ENCODE peak calls at places on chromosomes 1 and 21, in four cellular contexts. Z is IMR-90, U is K562, O is GM12878. Q is an unnamed sample.

GRCh38 chr1:103106426-103107321 is 1.6 kb downstream of the COL11A1 start:
- DNase-seq in Z (peak; percentile 30), U (no peak), O (no peak), Q (peak; percentile 63)

GRCh38 chr1:211196880-211197279 is 62.3 kb upstream of the RCOR3 start:
- DNase-seq in Z (no peak), U (no peak), O (no peak), Q (no peak)

GRCh38 chr1:202193614-202194327 is at the start of gene LGR6:
- DNase-seq in Z (no peak), U (no peak), O (no peak), Q (no peak)

GRCh38 chr1:43699281-43699680 is 8.1 kb upstream of the ST3GAL3 start:
- DNase-seq in Z (no peak), U (no peak), O (no peak), Q (no peak)

GRCh38 chr1:205976708-205977107 is 26.5 kb downstream of the RAB7B start:
- DNase-seq in Z (peak; percentile 81), U (no peak), O (no peak), Q (no peak)

GRCh38 chr1:162391790-162392563 is 10.4 kb downstream of the C1orf226 start:
- DNase-seq in Z (peak; percentile 58), U (peak; percentile 63), O (no peak), Q (peak; percentile 43)

GRCh38 chr1:76198452-76198851 is 123.9 kb downstream of the ST6GALNAC3 start:
- DNase-seq in Z (no peak), U (no peak), O (no peak), Q (no peak)

GRCh38 chr21:45356653-45357435 is 48.1 kb upstream of the COL18A1 start:
- DNase-seq in Z (no peak), U (no peak), O (no peak), Q (peak; percentile 48)

GRCh38 chr1:3474421-3474820 is 20.0 kb downstream of the ARHGEF16 start:
- DNase-seq in Z (no peak), U (no peak), O (no peak), Q (no peak)

GRCh38 chr1:16986596-16987361 is 6.4 kb upstream of the MFAP2 start:
- DNase-seq in Z (no peak), U (peak; percentile 71), O (no peak), Q (no peak)

GRCh38 chr1:82177190-82177589 is 376.5 kb downstream of the ADGRL2 start:
- DNase-seq in Z (no peak), U (no peak), O (no peak), Q (peak; percentile 52)

GRCh38 chr1:5911871-5912271 is 80.4 kb downstream of the NPHP4 start:
- DNase-seq in Z (no peak), U (no peak), O (no peak), Q (no peak)

GRCh38 chr1:165441166-165441955 is 3.6 kb downstream of the RXRG start:
- DNase-seq in Z (no peak), U (no peak), O (no peak), Q (no peak)

GRCh38 chr21:41363370-41364270 is 1.8 kb downstream of the MX2 start:
- DNase-seq in Z (no peak), U (no peak), O (no peak), Q (no peak)

GRCh38 chr1:197178998-197179397 is 32.5 kb upstream of the ASPM start:
- DNase-seq in Z (peak; percentile 74), U (peak; percentile 23), O (no peak), Q (peak; percentile 48)

GRCh38 chr1:105964879-105965278 is 1091.6 kb upstream of the PRMT6 start:
- DNase-seq in Z (no peak), U (no peak), O (no peak), Q (no peak)

GRCh38 chr1:27306892-27307850 is 14.8 kb upstream of the TMEM222 start:
- DNase-seq in Z (no peak), U (peak; percentile 60), O (no peak), Q (no peak)

GRCh38 chr1:60670313-60670712 is 412.0 kb upstream of the NFIA start:
- DNase-seq in Z (no peak), U (no peak), O (no peak), Q (no peak)

GRCh38 chr1:31587720-31588423 is 11.6 kb downstream of the TINAGL1 start:
- DNase-seq in Z (no peak), U (peak; percentile 43), O (no peak), Q (peak; percentile 86)

GRCh38 chr1:179824265-179824664 is 53.3 kb downstream of the TOR1AIP2 start:
- DNase-seq in Z (no peak), U (no peak), O (no peak), Q (no peak)

GRCh38 chr1:210246447-210246846 is 13.9 kb downstream of the SERTAD4 start:
- DNase-seq in Z (peak; percentile 36), U (no peak), O (no peak), Q (peak; percentile 42)

GRCh38 chr1:183996036-183996376 is 41.5 kb downstream of the COLGALT2 start:
- DNase-seq in Z (no peak), U (peak; percentile 50), O (no peak), Q (no peak)
- TF ChIP-seq FOS in Z (no peak), U (no peak), O (no peak), Q (no peak)

DNA sequence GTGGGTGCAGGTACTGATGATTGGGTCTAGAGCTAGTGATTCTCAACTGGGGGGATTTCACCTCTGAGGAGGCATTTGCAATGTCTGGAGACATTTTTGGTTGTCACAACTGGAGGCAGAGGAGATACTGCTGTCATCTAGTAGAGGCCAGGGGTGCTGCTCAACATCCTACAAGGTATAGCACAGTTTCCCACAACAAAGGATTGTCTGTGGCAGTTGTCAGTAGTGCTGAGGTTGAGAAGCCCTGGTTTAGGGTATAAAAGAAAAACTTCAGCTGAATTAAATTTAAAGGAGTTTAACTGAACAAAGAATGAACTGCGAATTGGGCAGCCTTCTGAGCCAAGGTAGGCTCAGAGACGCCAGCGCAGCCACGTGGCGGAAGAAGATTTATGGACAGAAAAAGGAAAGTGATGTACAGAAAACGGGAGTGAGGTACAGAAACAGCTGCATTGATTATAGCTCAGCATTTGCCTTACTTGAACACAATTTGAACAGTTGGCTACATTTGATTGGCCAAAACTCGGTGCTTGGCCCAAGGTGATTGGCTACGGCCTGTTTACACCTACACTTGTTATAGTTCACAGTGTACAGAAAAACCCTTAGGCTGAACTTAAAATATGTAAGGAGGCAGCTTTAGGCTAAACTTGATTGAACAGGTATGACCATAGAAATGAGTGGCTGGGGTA is 40.4 kb downstream of the MPZL1 start:
- DNase-seq in Z (no peak), U (no peak), O (no peak), Q (no peak)
- TF ChIP-seq FOS in Z (no peak), U (no peak), O (no peak), Q (no peak)

GRCh38 chr1:236425031-236425663 is 31.1 kb downstream of the EDARADD start:
- DNase-seq in Z (no peak), U (peak; percentile 28), O (peak; percentile 42), Q (no peak)
- TF ChIP-seq FOS in Z (no peak), U (no peak), O (no peak), Q (no peak)

GRCh38 chr21:34128124-34128523 is 54.7 kb downstream of the MRPS6 start:
- DNase-seq in Z (no peak), U (no peak), O (no peak), Q (no peak)
- TF ChIP-seq FOS in Z (no peak), U (no peak), O (no peak), Q (no peak)

GRCh38 chr1:97073936-97074335 is 352.4 kb downstream of the PTBP2 start:
- DNase-seq in Z (peak; percentile 13), U (no peak), O (no peak), Q (no peak)
- TF ChIP-seq FOS in Z (no peak), U (no peak), O (no peak), Q (no peak)

GRCh38 chr1:83581747-83582146 is 417.2 kb downstream of the TTLL7 start:
- DNase-seq in Z (no peak), U (no peak), O (no peak), Q (no peak)

GRCh38 chr1:83588140-83588539 is 410.8 kb downstream of the TTLL7 start:
- DNase-seq in Z (no peak), U (no peak), O (no peak), Q (no peak)

DNA sequence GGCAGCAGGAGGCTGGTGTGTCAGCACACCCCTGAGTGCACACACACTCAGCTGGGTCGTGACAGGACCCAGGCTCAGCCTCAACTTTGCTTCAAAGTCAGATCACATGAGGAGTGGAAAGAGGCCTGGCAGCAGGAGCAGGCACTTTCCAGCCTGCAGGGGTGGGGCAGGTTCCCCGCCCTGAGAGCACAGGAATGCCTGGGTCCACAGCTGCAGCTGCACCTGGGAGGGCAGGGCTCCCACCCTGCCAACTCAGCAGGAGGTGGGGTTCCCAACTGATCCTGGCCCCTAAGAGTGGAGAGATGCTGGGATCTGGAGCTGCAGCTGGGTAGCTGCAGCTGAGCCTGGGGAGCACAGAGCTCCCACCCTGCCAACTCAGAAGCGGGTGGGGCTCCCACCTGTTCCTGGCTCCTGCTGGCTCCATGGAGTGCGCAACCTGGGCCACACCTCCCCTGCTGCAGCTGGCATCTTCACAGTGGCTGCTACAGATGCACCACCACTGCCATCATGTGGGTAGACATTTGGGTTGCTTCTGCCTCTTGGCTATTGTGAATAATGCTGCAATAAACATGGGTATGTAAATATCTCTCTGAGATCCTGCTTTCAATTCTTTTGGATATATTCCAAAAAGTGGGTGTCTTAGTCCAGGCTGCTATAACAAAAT is 415.4 kb downstream of the TTLL7 start:
- DNase-seq in Z (no peak), U (no peak), O (no peak), Q (no peak)
- TF ChIP-seq FOS in Z (no peak), U (no peak), O (no peak), Q (no peak)

DNA sequence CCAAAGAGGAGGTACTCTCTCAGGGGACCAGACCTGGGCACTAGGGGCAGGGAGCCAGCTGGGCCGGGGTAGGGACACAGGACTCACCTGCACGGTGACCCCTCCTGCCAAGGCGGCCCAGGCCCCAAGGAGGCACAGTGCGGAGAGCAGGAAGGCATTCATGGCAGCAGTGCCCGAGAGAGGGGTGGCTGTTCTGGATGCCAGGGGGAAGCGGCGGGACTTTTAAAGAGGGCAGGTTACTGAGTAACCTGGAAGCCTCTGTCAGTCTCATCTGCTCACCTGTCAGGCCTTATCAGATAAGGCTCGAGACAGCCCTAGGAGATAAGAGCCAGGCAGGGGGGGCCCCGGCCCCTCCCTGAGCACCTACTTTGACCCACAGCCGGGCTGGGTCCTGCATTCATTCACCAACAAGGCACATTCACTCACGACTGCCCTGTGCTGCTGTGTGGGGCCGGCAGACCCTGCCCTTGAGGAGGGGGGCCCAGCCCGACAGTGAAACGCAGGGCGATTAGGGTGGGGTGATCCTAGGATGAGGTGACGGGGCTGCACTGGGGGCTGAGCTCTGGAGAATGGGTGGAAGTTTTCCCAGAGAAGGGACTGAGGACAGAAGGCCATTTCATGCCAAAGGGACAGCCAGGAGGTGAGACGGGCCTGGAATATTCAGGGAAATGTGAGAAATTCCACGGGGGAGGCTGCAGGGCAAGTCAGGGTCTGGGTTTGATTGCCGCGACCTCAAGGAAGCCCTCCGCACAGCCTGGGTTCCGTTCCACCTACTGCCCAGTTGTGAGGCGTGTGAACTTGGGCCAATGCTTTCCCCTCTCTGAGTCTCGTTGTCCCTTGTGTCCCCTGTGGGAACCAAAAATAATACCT is at the start of gene GUCA2A:
- DNase-seq in Z (no peak), U (no peak), O (no peak), Q (no peak)
- TF ChIP-seq FOS in Z (no peak), U (no peak), O (no peak), Q (no peak)